ENCODE peak calls at places on chromosomes 5 and 9, in nine cellular contexts. One of them, this sample, is unnamed.

GRCh38 chr9:93962561-93963440 is 7.6 kb upstream of the BARX1 start:
- DNase-seq in substantia nigra: peak; percentile 9
- DNase-seq in ureter: peak; percentile 89
- DNase-seq in stimulated activated CD8-positive, alpha-beta memory T cell treated with anti-CD3 and anti-CD28 coated beads, Interleukin-15, amount 100 ng/mL, for 24 hours: peak; percentile 49
- DNase-seq in uterus: peak; percentile 80
- DNase-seq in activated CD4-positive, alpha-beta memory T cell treated with anti-CD3 and anti-CD28 coated beads for 36 hours: peak; percentile 88
- DNase-seq in BJ: peak; percentile 17
- DNase-seq in right lobe of liver: peak; percentile 75
- DNase-seq in MCF 10A: peak; percentile 92
- DNase-seq in this sample: peak; percentile 96

GRCh38 chr9:91483189-91483691 is 59.6 kb upstream of the NFIL3 start:
- DNase-seq in substantia nigra: no peak
- DNase-seq in ureter: no peak
- DNase-seq in stimulated activated CD8-positive, alpha-beta memory T cell treated with anti-CD3 and anti-CD28 coated beads, Interleukin-15, amount 100 ng/mL, for 24 hours: no peak
- DNase-seq in uterus: no peak
- DNase-seq in activated CD4-positive, alpha-beta memory T cell treated with anti-CD3 and anti-CD28 coated beads for 36 hours: no peak
- DNase-seq in BJ: no peak
- DNase-seq in right lobe of liver: no peak
- DNase-seq in MCF 10A: no peak
- DNase-seq in this sample: no peak

GRCh38 chr5:38447786-38448185 is 108.7 kb downstream of the LIFR start:
- DNase-seq in substantia nigra: peak; percentile 20
- DNase-seq in ureter: no peak
- DNase-seq in stimulated activated CD8-positive, alpha-beta memory T cell treated with anti-CD3 and anti-CD28 coated beads, Interleukin-15, amount 100 ng/mL, for 24 hours: no peak
- DNase-seq in uterus: peak; percentile 26
- DNase-seq in activated CD4-positive, alpha-beta memory T cell treated with anti-CD3 and anti-CD28 coated beads for 36 hours: no peak
- DNase-seq in BJ: no peak
- DNase-seq in right lobe of liver: no peak
- DNase-seq in MCF 10A: no peak
- DNase-seq in this sample: no peak

GRCh38 chr5:150153957-150154617 is 1.6 kb downstream of the PDGFRB start:
- DNase-seq in substantia nigra: no peak
- DNase-seq in ureter: no peak
- DNase-seq in stimulated activated CD8-positive, alpha-beta memory T cell treated with anti-CD3 and anti-CD28 coated beads, Interleukin-15, amount 100 ng/mL, for 24 hours: no peak
- DNase-seq in uterus: peak; percentile 64
- DNase-seq in activated CD4-positive, alpha-beta memory T cell treated with anti-CD3 and anti-CD28 coated beads for 36 hours: no peak
- DNase-seq in BJ: no peak
- DNase-seq in right lobe of liver: no peak
- DNase-seq in MCF 10A: no peak
- DNase-seq in this sample: no peak

GRCh38 chr5:174617285-174617684 is 107.1 kb upstream of the MSX2 start:
- DNase-seq in substantia nigra: no peak
- DNase-seq in ureter: no peak
- DNase-seq in stimulated activated CD8-positive, alpha-beta memory T cell treated with anti-CD3 and anti-CD28 coated beads, Interleukin-15, amount 100 ng/mL, for 24 hours: no peak
- DNase-seq in uterus: no peak
- DNase-seq in activated CD4-positive, alpha-beta memory T cell treated with anti-CD3 and anti-CD28 coated beads for 36 hours: no peak
- DNase-seq in BJ: no peak
- DNase-seq in right lobe of liver: no peak
- DNase-seq in MCF 10A: no peak
- DNase-seq in this sample: no peak

GRCh38 chr5:132335402-132335801 is 34.1 kb upstream of the SLC22A5 start:
- DNase-seq in substantia nigra: no peak
- DNase-seq in ureter: no peak
- DNase-seq in stimulated activated CD8-positive, alpha-beta memory T cell treated with anti-CD3 and anti-CD28 coated beads, Interleukin-15, amount 100 ng/mL, for 24 hours: no peak
- DNase-seq in uterus: no peak
- DNase-seq in activated CD4-positive, alpha-beta memory T cell treated with anti-CD3 and anti-CD28 coated beads for 36 hours: no peak
- DNase-seq in BJ: no peak
- DNase-seq in right lobe of liver: no peak
- DNase-seq in MCF 10A: no peak
- DNase-seq in this sample: no peak

GRCh38 chr9:111966851-111967250 is 70.2 kb downstream of the UGCG start:
- DNase-seq in substantia nigra: no peak
- DNase-seq in ureter: no peak
- DNase-seq in stimulated activated CD8-positive, alpha-beta memory T cell treated with anti-CD3 and anti-CD28 coated beads, Interleukin-15, amount 100 ng/mL, for 24 hours: no peak
- DNase-seq in uterus: no peak
- DNase-seq in activated CD4-positive, alpha-beta memory T cell treated with anti-CD3 and anti-CD28 coated beads for 36 hours: no peak
- DNase-seq in BJ: no peak
- DNase-seq in right lobe of liver: no peak
- DNase-seq in MCF 10A: peak; percentile 69
- DNase-seq in this sample: no peak

GRCh38 chr5:165360366-165361142 is 1855.1 kb downstream of the MAT2B start:
- DNase-seq in substantia nigra: no peak
- DNase-seq in ureter: no peak
- DNase-seq in stimulated activated CD8-positive, alpha-beta memory T cell treated with anti-CD3 and anti-CD28 coated beads, Interleukin-15, amount 100 ng/mL, for 24 hours: no peak
- DNase-seq in uterus: no peak
- DNase-seq in activated CD4-positive, alpha-beta memory T cell treated with anti-CD3 and anti-CD28 coated beads for 36 hours: no peak
- DNase-seq in BJ: no peak
- DNase-seq in right lobe of liver: no peak
- DNase-seq in MCF 10A: no peak
- DNase-seq in this sample: no peak

GRCh38 chr5:176891331-176891958 is 7.7 kb downstream of the HK3 start:
- DNase-seq in substantia nigra: no peak
- DNase-seq in ureter: peak; percentile 32
- DNase-seq in stimulated activated CD8-positive, alpha-beta memory T cell treated with anti-CD3 and anti-CD28 coated beads, Interleukin-15, amount 100 ng/mL, for 24 hours: no peak
- DNase-seq in uterus: no peak
- DNase-seq in activated CD4-positive, alpha-beta memory T cell treated with anti-CD3 and anti-CD28 coated beads for 36 hours: no peak
- DNase-seq in BJ: no peak
- DNase-seq in right lobe of liver: no peak
- DNase-seq in MCF 10A: no peak
- DNase-seq in this sample: peak; percentile 77

GRCh38 chr5:66769030-66769733 is 173.0 kb downstream of the MAST4 start:
- DNase-seq in substantia nigra: no peak
- DNase-seq in ureter: no peak
- DNase-seq in stimulated activated CD8-positive, alpha-beta memory T cell treated with anti-CD3 and anti-CD28 coated beads, Interleukin-15, amount 100 ng/mL, for 24 hours: no peak
- DNase-seq in uterus: no peak
- DNase-seq in activated CD4-positive, alpha-beta memory T cell treated with anti-CD3 and anti-CD28 coated beads for 36 hours: no peak
- DNase-seq in BJ: no peak
- DNase-seq in right lobe of liver: no peak
- DNase-seq in MCF 10A: no peak
- DNase-seq in this sample: no peak

GRCh38 chr9:33193818-33194217 is 26.7 kb upstream of the B4GALT1 start:
- DNase-seq in substantia nigra: no peak
- DNase-seq in ureter: no peak
- DNase-seq in stimulated activated CD8-positive, alpha-beta memory T cell treated with anti-CD3 and anti-CD28 coated beads, Interleukin-15, amount 100 ng/mL, for 24 hours: no peak
- DNase-seq in uterus: no peak
- DNase-seq in activated CD4-positive, alpha-beta memory T cell treated with anti-CD3 and anti-CD28 coated beads for 36 hours: no peak
- DNase-seq in BJ: no peak
- DNase-seq in right lobe of liver: no peak
- DNase-seq in MCF 10A: peak; percentile 70
- DNase-seq in this sample: no peak

GRCh38 chr5:95822408-95823240 is at the start of gene GLRX:
- DNase-seq in substantia nigra: peak; percentile 31
- DNase-seq in ureter: peak; percentile 80
- DNase-seq in stimulated activated CD8-positive, alpha-beta memory T cell treated with anti-CD3 and anti-CD28 coated beads, Interleukin-15, amount 100 ng/mL, for 24 hours: no peak
- DNase-seq in uterus: peak; percentile 71
- DNase-seq in activated CD4-positive, alpha-beta memory T cell treated with anti-CD3 and anti-CD28 coated beads for 36 hours: peak; percentile 61
- DNase-seq in BJ: peak; percentile 90
- DNase-seq in right lobe of liver: peak; percentile 80
- DNase-seq in MCF 10A: peak; percentile 93
- DNase-seq in this sample: peak; percentile 94

GRCh38 chr5:139417214-139417613 is 13.3 kb upstream of the SPATA24 start:
- DNase-seq in substantia nigra: no peak
- DNase-seq in ureter: no peak
- DNase-seq in stimulated activated CD8-positive, alpha-beta memory T cell treated with anti-CD3 and anti-CD28 coated beads, Interleukin-15, amount 100 ng/mL, for 24 hours: no peak
- DNase-seq in uterus: peak; percentile 59
- DNase-seq in activated CD4-positive, alpha-beta memory T cell treated with anti-CD3 and anti-CD28 coated beads for 36 hours: no peak
- DNase-seq in BJ: no peak
- DNase-seq in right lobe of liver: no peak
- DNase-seq in MCF 10A: no peak
- DNase-seq in this sample: no peak

GRCh38 chr5:132102101-132102701 is 28.6 kb downstream of the CSF2 start:
- DNase-seq in substantia nigra: no peak
- DNase-seq in ureter: no peak
- DNase-seq in stimulated activated CD8-positive, alpha-beta memory T cell treated with anti-CD3 and anti-CD28 coated beads, Interleukin-15, amount 100 ng/mL, for 24 hours: no peak
- DNase-seq in uterus: no peak
- DNase-seq in activated CD4-positive, alpha-beta memory T cell treated with anti-CD3 and anti-CD28 coated beads for 36 hours: peak; percentile 71
- DNase-seq in BJ: no peak
- DNase-seq in right lobe of liver: no peak
- DNase-seq in MCF 10A: no peak
- DNase-seq in this sample: no peak

GRCh38 chr5:10288600-10289213 is 19.0 kb downstream of the CMBL start:
- DNase-seq in substantia nigra: no peak
- DNase-seq in ureter: peak; percentile 67
- DNase-seq in stimulated activated CD8-positive, alpha-beta memory T cell treated with anti-CD3 and anti-CD28 coated beads, Interleukin-15, amount 100 ng/mL, for 24 hours: no peak
- DNase-seq in uterus: no peak
- DNase-seq in activated CD4-positive, alpha-beta memory T cell treated with anti-CD3 and anti-CD28 coated beads for 36 hours: peak; percentile 50
- DNase-seq in BJ: no peak
- DNase-seq in right lobe of liver: peak; percentile 92
- DNase-seq in MCF 10A: peak; percentile 94
- DNase-seq in this sample: peak; percentile 51

GRCh38 chr5:9394221-9394620 is 151.7 kb downstream of the SEMA5A start:
- DNase-seq in substantia nigra: no peak
- DNase-seq in ureter: no peak
- DNase-seq in stimulated activated CD8-positive, alpha-beta memory T cell treated with anti-CD3 and anti-CD28 coated beads, Interleukin-15, amount 100 ng/mL, for 24 hours: no peak
- DNase-seq in uterus: no peak
- DNase-seq in activated CD4-positive, alpha-beta memory T cell treated with anti-CD3 and anti-CD28 coated beads for 36 hours: no peak
- DNase-seq in BJ: no peak
- DNase-seq in right lobe of liver: no peak
- DNase-seq in MCF 10A: no peak
- DNase-seq in this sample: no peak

GRCh38 chr9:123544007-123544827 is 188.2 kb downstream of the CRB2 start:
- DNase-seq in substantia nigra: no peak
- DNase-seq in ureter: no peak
- DNase-seq in stimulated activated CD8-positive, alpha-beta memory T cell treated with anti-CD3 and anti-CD28 coated beads, Interleukin-15, amount 100 ng/mL, for 24 hours: no peak
- DNase-seq in uterus: no peak
- DNase-seq in activated CD4-positive, alpha-beta memory T cell treated with anti-CD3 and anti-CD28 coated beads for 36 hours: peak; percentile 19
- DNase-seq in BJ: no peak
- DNase-seq in right lobe of liver: no peak
- DNase-seq in MCF 10A: peak; percentile 53
- DNase-seq in this sample: no peak

GRCh38 chr5:32642276-32643002 is 57.1 kb downstream of the SUB1 start:
- DNase-seq in substantia nigra: no peak
- DNase-seq in ureter: no peak
- DNase-seq in stimulated activated CD8-positive, alpha-beta memory T cell treated with anti-CD3 and anti-CD28 coated beads, Interleukin-15, amount 100 ng/mL, for 24 hours: no peak
- DNase-seq in uterus: no peak
- DNase-seq in activated CD4-positive, alpha-beta memory T cell treated with anti-CD3 and anti-CD28 coated beads for 36 hours: no peak
- DNase-seq in BJ: no peak
- DNase-seq in right lobe of liver: no peak
- DNase-seq in MCF 10A: peak; percentile 47
- DNase-seq in this sample: no peak

GRCh38 chr9:69466151-69466550 is 141.1 kb downstream of the ENTREP1 start:
- DNase-seq in substantia nigra: no peak
- DNase-seq in ureter: no peak
- DNase-seq in stimulated activated CD8-positive, alpha-beta memory T cell treated with anti-CD3 and anti-CD28 coated beads, Interleukin-15, amount 100 ng/mL, for 24 hours: no peak
- DNase-seq in uterus: no peak
- DNase-seq in activated CD4-positive, alpha-beta memory T cell treated with anti-CD3 and anti-CD28 coated beads for 36 hours: no peak
- DNase-seq in BJ: no peak
- DNase-seq in right lobe of liver: no peak
- DNase-seq in MCF 10A: no peak
- DNase-seq in this sample: peak; percentile 3